ENCODE peak calls at places on chromosomes 16 and 17, in six cellular contexts. G is stomach, Z is lung, V is pancreas, R is GM23248, K is spleen. O is an unnamed sample.
A peak's percentile ranks its signal among the peaks of the same experiment; 100 is the strongest.

GRCh38 chr16:71230122-71230845 is at the start of gene HYDIN:
- DNase-seq in G (no peak), Z (peak; percentile 75), V (peak; percentile 74), R (peak; percentile 63), K (no peak), O (peak; percentile 55)

GRCh38 chr17:2949469-2950044 is 113.8 kb downstream of the OR1D5 start:
- DNase-seq in G (peak; percentile 82), Z (no peak), V (peak; percentile 31), R (peak; percentile 94), K (peak; percentile 51), O (no peak)

GRCh38 chr17:81998719-81999438 is 21.4 kb downstream of the ASPSCR1 start:
- DNase-seq in G (no peak), Z (no peak), V (no peak), R (no peak), K (no peak), O (no peak)

GRCh38 chr17:33732116-33732515 is 439.0 kb upstream of the ASIC2 start:
- DNase-seq in G (no peak), Z (no peak), V (no peak), R (peak; percentile 33), K (no peak), O (no peak)

GRCh38 chr17:76630151-76630550 is 13.4 kb downstream of the ST6GALNAC1 start:
- DNase-seq in G (no peak), Z (no peak), V (no peak), R (no peak), K (no peak), O (no peak)

GRCh38 chr17:13120864-13121263 is 103.0 kb upstream of the ELAC2 start:
- DNase-seq in G (no peak), Z (no peak), V (no peak), R (no peak), K (no peak), O (no peak)

GRCh38 chr16:15601212-15601879 is 41.6 kb downstream of the MARF1 start:
- DNase-seq in G (no peak), Z (no peak), V (no peak), R (no peak), K (no peak), O (no peak)

GRCh38 chr17:62740066-62740465 is 68.0 kb downstream of the MARCHF10 start:
- DNase-seq in G (no peak), Z (no peak), V (no peak), R (peak; percentile 23), K (no peak), O (no peak)

GRCh38 chr17:16037636-16038035 is 38.0 kb downstream of the TTC19 start:
- DNase-seq in G (no peak), Z (no peak), V (no peak), R (peak; percentile 57), K (no peak), O (no peak)

DNA sequence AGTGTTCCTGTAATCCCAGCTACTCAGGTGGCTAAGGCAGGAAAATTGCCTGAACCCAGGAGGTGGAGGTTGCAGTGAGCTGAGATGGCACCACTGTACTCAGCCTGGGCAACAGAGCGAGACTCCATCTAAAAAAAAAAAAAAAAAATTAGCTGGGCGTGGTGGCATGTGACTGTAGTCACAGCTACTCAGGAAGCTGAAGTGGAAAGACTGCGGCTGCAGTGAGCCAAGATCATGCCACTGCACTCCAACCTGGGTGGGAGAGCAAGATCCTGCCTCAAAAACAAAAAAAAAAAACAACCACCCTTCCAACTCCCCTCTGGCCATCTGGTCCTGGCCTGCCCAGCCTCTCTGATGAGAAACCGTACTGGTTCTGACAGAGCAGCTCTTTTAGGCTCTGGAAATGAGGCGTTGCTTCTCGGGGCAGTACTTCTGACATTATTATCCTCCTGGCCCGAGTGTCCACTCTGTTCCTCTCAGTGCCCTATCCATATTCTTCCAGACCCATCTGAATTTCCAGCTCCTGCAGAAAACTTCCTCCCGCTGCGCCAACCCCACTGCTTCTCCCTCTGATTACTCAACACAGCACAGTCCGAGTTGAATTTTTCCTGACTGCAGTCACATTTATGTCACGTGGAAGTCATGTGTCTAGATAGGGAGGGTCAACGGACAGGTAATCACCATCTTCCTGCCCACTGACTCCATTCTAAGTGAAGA is 13.3 kb downstream of the GGA2 start:
- DNase-seq in G (no peak), Z (peak; percentile 61), V (peak; percentile 43), R (peak; percentile 83), K (peak; percentile 41), O (peak; percentile 31)
- H3K36me3 ChIP-seq in G (peaks cover 34% of the 10 kb centered on the region), Z (peaks cover 31% of the 10 kb centered on the region), V (peaks cover 37% of the 10 kb centered on the region), R (peaks cover 5% of the 10 kb centered on the region), K (peaks cover 39% of the 10 kb centered on the region), O (peaks cover 13% of the 10 kb centered on the region)

GRCh38 chr17:42817866-42818265 is 6.2 kb downstream of the BECN1 start:
- DNase-seq in G (no peak), Z (no peak), V (no peak), R (peak; percentile 51), K (no peak), O (no peak)
- H3K36me3 ChIP-seq in G (peaks cover 70% of the 10 kb centered on the region), Z (peaks cover 35% of the 10 kb centered on the region), V (peaks cover 73% of the 10 kb centered on the region), R (peaks cover 67% of the 10 kb centered on the region), K (peaks cover 93% of the 10 kb centered on the region), O (peaks cover 19% of the 10 kb centered on the region)

DNA sequence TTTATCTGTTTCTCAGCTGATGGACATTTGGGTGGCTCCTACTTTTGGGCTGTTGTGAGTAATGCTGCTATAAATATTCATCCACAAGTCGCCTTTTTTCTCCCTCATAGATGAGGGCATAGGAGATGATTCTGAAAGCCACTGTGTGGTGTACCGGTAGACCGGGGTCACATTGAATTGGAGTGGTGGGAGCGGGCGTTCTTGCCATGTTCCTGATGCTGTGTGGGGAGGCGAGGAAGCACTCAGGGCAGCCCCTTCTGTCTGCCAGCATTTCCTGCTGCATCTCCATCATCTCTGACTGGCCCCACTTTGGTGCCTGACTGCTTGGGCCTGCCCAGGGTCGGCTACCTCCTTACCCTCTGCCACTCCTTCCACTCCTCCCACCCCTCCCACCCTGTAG is 40.1 kb downstream of the PRMT7 start:
- DNase-seq in G (no peak), Z (no peak), V (no peak), R (no peak), K (no peak), O (no peak)
- H3K36me3 ChIP-seq in G (peaks cover 61% of the 10 kb centered on the region), Z (peaks cover 73% of the 10 kb centered on the region), V (peaks cover 38% of the 10 kb centered on the region), R (peaks cover 3% of the 10 kb centered on the region), K (peaks cover 95% of the 10 kb centered on the region), O (peaks cover 10% of the 10 kb centered on the region)

GRCh38 chr17:78832541-78832810 is 8.1 kb downstream of the USP36 start:
- DNase-seq in G (no peak), Z (no peak), V (no peak), R (no peak), K (no peak), O (no peak)

GRCh38 chr17:78828470-78829185 is 12.0 kb downstream of the USP36 start:
- DNase-seq in G (no peak), Z (no peak), V (no peak), R (peak; percentile 88), K (no peak), O (no peak)

GRCh38 chr17:78829477-78829876 is 11.1 kb downstream of the USP36 start:
- DNase-seq in G (no peak), Z (no peak), V (no peak), R (no peak), K (no peak), O (no peak)

GRCh38 chr17:78834571-78834970 is 6.0 kb downstream of the USP36 start:
- DNase-seq in G (no peak), Z (no peak), V (no peak), R (no peak), K (peak; percentile 20), O (no peak)

DNA sequence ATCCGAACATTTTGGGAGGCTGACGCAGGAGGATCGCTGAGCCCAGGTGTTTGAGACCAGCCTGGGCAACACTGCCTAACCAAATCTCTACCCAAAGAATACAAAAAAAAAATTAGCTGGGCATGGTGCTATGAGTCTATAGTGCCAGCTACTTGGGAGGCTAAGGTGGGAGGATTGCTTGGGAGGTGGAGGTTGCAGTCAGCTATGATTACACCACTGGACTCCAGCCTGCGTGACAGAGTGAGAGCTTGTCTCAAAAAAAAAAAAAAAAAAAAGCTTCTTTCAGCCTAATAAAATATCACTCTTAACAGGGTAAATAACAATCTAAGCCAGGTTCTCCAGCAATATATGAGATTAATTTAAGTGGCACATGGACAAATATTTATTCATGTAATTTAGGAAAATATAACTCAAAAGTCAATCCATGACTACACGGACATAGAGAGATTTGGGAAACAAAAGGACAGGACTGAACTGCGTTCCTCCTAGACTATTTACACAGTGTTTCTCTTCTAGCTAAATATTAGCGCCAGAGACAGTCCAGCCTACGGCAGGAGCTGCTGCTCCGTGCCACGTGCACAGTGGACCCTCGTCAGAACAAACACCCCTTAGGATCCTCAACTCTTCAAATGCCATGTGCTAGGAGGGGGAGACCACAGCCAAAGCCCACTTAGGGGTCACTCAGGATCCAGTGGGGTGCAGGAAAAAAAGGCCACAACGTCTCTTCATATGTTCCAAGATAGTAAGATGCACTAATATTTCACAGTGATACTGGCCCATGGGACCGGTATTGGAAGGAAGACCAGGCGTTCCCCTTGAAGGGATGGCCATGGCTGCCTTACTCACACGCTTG is 8.7 kb downstream of the USP36 start:
- DNase-seq in G (no peak), Z (no peak), V (no peak), R (no peak), K (no peak), O (no peak)
- H3K36me3 ChIP-seq in G (peaks cover 76% of the 10 kb centered on the region), Z (peaks cover 61% of the 10 kb centered on the region), V (peaks cover 85% of the 10 kb centered on the region), R (peaks cover 81% of the 10 kb centered on the region), K (peaks cover 89% of the 10 kb centered on the region), O (peaks cover 20% of the 10 kb centered on the region)